ENCODE peak calls at places on chromosomes 5 and 9, in six cellular contexts. One of them, this sample, is unnamed.

GRCh38 chr9:19998823-19999455 is 210.1 kb upstream of the SLC24A2 start:
- DNase-seq in prostate gland: no peak
- DNase-seq in NCI-H774: no peak
- DNase-seq in C1 segment of cervical spinal cord: no peak
- DNase-seq in T-helper 2 cell treated with Interferon-gamma antibody and Interleukin-4, amounts not matched to agents 5 μg/mL and 100 μg/mL, for 36 hours: peak; percentile 14
- DNase-seq in sciatic nerve: no peak
- DNase-seq in this sample: no peak

GRCh38 chr9:34612788-34613390 is 992 bp upstream of the RPP25L start:
- DNase-seq in sciatic nerve: peak; percentile 88
- DNase-seq in T-helper 2 cell treated with Interferon-gamma antibody and Interleukin-4, amounts not matched to agents 5 μg/mL and 100 μg/mL, for 36 hours: peak; percentile 71
- DNase-seq in prostate gland: peak; percentile 85
- DNase-seq in NCI-H774: peak; percentile 53
- DNase-seq in C1 segment of cervical spinal cord: peak; percentile 45
- DNase-seq in this sample: peak; percentile 32

GRCh38 chr9:34381323-34381722 is 4.6 kb upstream of the MYORG start:
- DNase-seq in NCI-H774: peak; percentile 10
- DNase-seq in C1 segment of cervical spinal cord: no peak
- DNase-seq in T-helper 2 cell treated with Interferon-gamma antibody and Interleukin-4, amounts not matched to agents 5 μg/mL and 100 μg/mL, for 36 hours: no peak
- DNase-seq in sciatic nerve: no peak
- DNase-seq in prostate gland: no peak
- DNase-seq in this sample: peak; percentile 41

GRCh38 chr9:127968046-127968445 is 12.7 kb downstream of the EEIG1 start:
- DNase-seq in NCI-H774: no peak
- DNase-seq in prostate gland: no peak
- DNase-seq in sciatic nerve: no peak
- DNase-seq in T-helper 2 cell treated with Interferon-gamma antibody and Interleukin-4, amounts not matched to agents 5 μg/mL and 100 μg/mL, for 36 hours: no peak
- DNase-seq in C1 segment of cervical spinal cord: no peak
- DNase-seq in this sample: no peak

GRCh38 chr5:93294184-93294583 is 286.8 kb downstream of the NR2F1-AS1 start:
- DNase-seq in sciatic nerve: no peak
- DNase-seq in prostate gland: no peak
- DNase-seq in T-helper 2 cell treated with Interferon-gamma antibody and Interleukin-4, amounts not matched to agents 5 μg/mL and 100 μg/mL, for 36 hours: no peak
- DNase-seq in C1 segment of cervical spinal cord: no peak
- DNase-seq in NCI-H774: no peak
- DNase-seq in this sample: no peak

GRCh38 chr9:136728548-136729123 is 14.1 kb downstream of the LCN10 start:
- DNase-seq in C1 segment of cervical spinal cord: no peak
- DNase-seq in prostate gland: no peak
- DNase-seq in T-helper 2 cell treated with Interferon-gamma antibody and Interleukin-4, amounts not matched to agents 5 μg/mL and 100 μg/mL, for 36 hours: no peak
- DNase-seq in NCI-H774: no peak
- DNase-seq in sciatic nerve: no peak
- DNase-seq in this sample: no peak

GRCh38 chr5:20224046-20224445 is 236.0 kb upstream of the CDH18 start:
- DNase-seq in NCI-H774: no peak
- DNase-seq in prostate gland: no peak
- DNase-seq in T-helper 2 cell treated with Interferon-gamma antibody and Interleukin-4, amounts not matched to agents 5 μg/mL and 100 μg/mL, for 36 hours: no peak
- DNase-seq in C1 segment of cervical spinal cord: no peak
- DNase-seq in sciatic nerve: no peak
- DNase-seq in this sample: no peak

GRCh38 chr9:31608413-31608812 is 776.0 kb upstream of the ACO1 start:
- DNase-seq in T-helper 2 cell treated with Interferon-gamma antibody and Interleukin-4, amounts not matched to agents 5 μg/mL and 100 μg/mL, for 36 hours: no peak
- DNase-seq in sciatic nerve: no peak
- DNase-seq in NCI-H774: no peak
- DNase-seq in prostate gland: no peak
- DNase-seq in C1 segment of cervical spinal cord: no peak
- DNase-seq in this sample: no peak

GRCh38 chr5:6745706-6746217 is 32.5 kb downstream of the TENT4A start:
- DNase-seq in T-helper 2 cell treated with Interferon-gamma antibody and Interleukin-4, amounts not matched to agents 5 μg/mL and 100 μg/mL, for 36 hours: no peak
- DNase-seq in sciatic nerve: no peak
- DNase-seq in C1 segment of cervical spinal cord: no peak
- DNase-seq in prostate gland: peak; percentile 37
- DNase-seq in NCI-H774: peak; percentile 11
- DNase-seq in this sample: no peak

GRCh38 chr5:95284512-95285405 is at the start of gene MCTP1:
- DNase-seq in C1 segment of cervical spinal cord: no peak
- DNase-seq in NCI-H774: no peak
- DNase-seq in T-helper 2 cell treated with Interferon-gamma antibody and Interleukin-4, amounts not matched to agents 5 μg/mL and 100 μg/mL, for 36 hours: no peak
- DNase-seq in sciatic nerve: no peak
- DNase-seq in prostate gland: no peak
- DNase-seq in this sample: peak; percentile 37

GRCh38 chr5:90518666-90519065 is 10.7 kb downstream of the LYSMD3 start:
- DNase-seq in T-helper 2 cell treated with Interferon-gamma antibody and Interleukin-4, amounts not matched to agents 5 μg/mL and 100 μg/mL, for 36 hours: no peak
- DNase-seq in sciatic nerve: no peak
- DNase-seq in prostate gland: no peak
- DNase-seq in C1 segment of cervical spinal cord: no peak
- DNase-seq in NCI-H774: peak; percentile 52
- DNase-seq in this sample: no peak

GRCh38 chr9:86648828-86649170 is 294.6 kb upstream of the TUT7 start:
- DNase-seq in sciatic nerve: no peak
- DNase-seq in prostate gland: no peak
- DNase-seq in C1 segment of cervical spinal cord: no peak
- DNase-seq in T-helper 2 cell treated with Interferon-gamma antibody and Interleukin-4, amounts not matched to agents 5 μg/mL and 100 μg/mL, for 36 hours: no peak
- DNase-seq in NCI-H774: no peak
- DNase-seq in this sample: no peak

GRCh38 chr5:170861855-170862766 is at the start of gene RANBP17:
- DNase-seq in T-helper 2 cell treated with Interferon-gamma antibody and Interleukin-4, amounts not matched to agents 5 μg/mL and 100 μg/mL, for 36 hours: no peak
- DNase-seq in prostate gland: peak; percentile 6
- DNase-seq in C1 segment of cervical spinal cord: no peak
- DNase-seq in NCI-H774: peak; percentile 77
- DNase-seq in sciatic nerve: peak; percentile 58
- DNase-seq in this sample: no peak

GRCh38 chr5:91849069-91849468 is 466.0 kb upstream of the ARRDC3 start:
- DNase-seq in NCI-H774: no peak
- DNase-seq in C1 segment of cervical spinal cord: no peak
- DNase-seq in prostate gland: no peak
- DNase-seq in sciatic nerve: no peak
- DNase-seq in T-helper 2 cell treated with Interferon-gamma antibody and Interleukin-4, amounts not matched to agents 5 μg/mL and 100 μg/mL, for 36 hours: no peak
- DNase-seq in this sample: no peak

GRCh38 chr9:22401671-22402070 is 45.0 kb upstream of the DMRTA1 start:
- DNase-seq in NCI-H774: no peak
- DNase-seq in C1 segment of cervical spinal cord: no peak
- DNase-seq in T-helper 2 cell treated with Interferon-gamma antibody and Interleukin-4, amounts not matched to agents 5 μg/mL and 100 μg/mL, for 36 hours: no peak
- DNase-seq in sciatic nerve: no peak
- DNase-seq in prostate gland: no peak
- DNase-seq in this sample: no peak

GRCh38 chr5:103262422-103262871 is 3.9 kb downstream of the MACIR start:
- DNase-seq in sciatic nerve: no peak
- DNase-seq in T-helper 2 cell treated with Interferon-gamma antibody and Interleukin-4, amounts not matched to agents 5 μg/mL and 100 μg/mL, for 36 hours: no peak
- DNase-seq in prostate gland: no peak
- DNase-seq in C1 segment of cervical spinal cord: no peak
- DNase-seq in NCI-H774: no peak
- DNase-seq in this sample: no peak

GRCh38 chr5:64939772-64940510 is 171.2 kb downstream of the CWC27 start:
- DNase-seq in NCI-H774: no peak
- DNase-seq in sciatic nerve: peak; percentile 51
- DNase-seq in T-helper 2 cell treated with Interferon-gamma antibody and Interleukin-4, amounts not matched to agents 5 μg/mL and 100 μg/mL, for 36 hours: no peak
- DNase-seq in C1 segment of cervical spinal cord: no peak
- DNase-seq in prostate gland: peak; percentile 12
- DNase-seq in this sample: no peak

GRCh38 chr5:54009828-54010227 is 300.5 kb downstream of the ARL15 start:
- DNase-seq in sciatic nerve: no peak
- DNase-seq in prostate gland: no peak
- DNase-seq in C1 segment of cervical spinal cord: no peak
- DNase-seq in NCI-H774: no peak
- DNase-seq in T-helper 2 cell treated with Interferon-gamma antibody and Interleukin-4, amounts not matched to agents 5 μg/mL and 100 μg/mL, for 36 hours: no peak
- DNase-seq in this sample: no peak

GRCh38 chr9:73143606-73144328 is 7.9 kb upstream of the ANXA1 start:
- DNase-seq in prostate gland: no peak
- DNase-seq in T-helper 2 cell treated with Interferon-gamma antibody and Interleukin-4, amounts not matched to agents 5 μg/mL and 100 μg/mL, for 36 hours: no peak
- DNase-seq in C1 segment of cervical spinal cord: no peak
- DNase-seq in NCI-H774: no peak
- DNase-seq in sciatic nerve: no peak
- DNase-seq in this sample: no peak

GRCh38 chr5:79774171-79774854 is 84.7 kb downstream of the CMYA5 start:
- DNase-seq in NCI-H774: no peak
- DNase-seq in prostate gland: no peak
- DNase-seq in T-helper 2 cell treated with Interferon-gamma antibody and Interleukin-4, amounts not matched to agents 5 μg/mL and 100 μg/mL, for 36 hours: no peak
- DNase-seq in sciatic nerve: no peak
- DNase-seq in C1 segment of cervical spinal cord: no peak
- DNase-seq in this sample: peak; percentile 79

GRCh38 chr5:50667079-50667652 is 729 bp downstream of the PARP8 start:
- DNase-seq in sciatic nerve: peak; percentile 78
- DNase-seq in T-helper 2 cell treated with Interferon-gamma antibody and Interleukin-4, amounts not matched to agents 5 μg/mL and 100 μg/mL, for 36 hours: no peak
- DNase-seq in C1 segment of cervical spinal cord: no peak
- DNase-seq in prostate gland: peak; percentile 48
- DNase-seq in NCI-H774: peak; percentile 58
- DNase-seq in this sample: peak; percentile 18

GRCh38 chr9:133008406-133008805 is 22.4 kb upstream of the GTF3C5 start:
- DNase-seq in C1 segment of cervical spinal cord: no peak
- DNase-seq in sciatic nerve: no peak
- DNase-seq in prostate gland: no peak
- DNase-seq in T-helper 2 cell treated with Interferon-gamma antibody and Interleukin-4, amounts not matched to agents 5 μg/mL and 100 μg/mL, for 36 hours: no peak
- DNase-seq in NCI-H774: no peak
- DNase-seq in this sample: no peak

GRCh38 chr5:169435506-169436230 is 134.7 kb upstream of the SLIT3 start:
- DNase-seq in C1 segment of cervical spinal cord: no peak
- DNase-seq in sciatic nerve: no peak
- DNase-seq in NCI-H774: no peak
- DNase-seq in T-helper 2 cell treated with Interferon-gamma antibody and Interleukin-4, amounts not matched to agents 5 μg/mL and 100 μg/mL, for 36 hours: no peak
- DNase-seq in prostate gland: no peak
- DNase-seq in this sample: no peak

GRCh38 chr9:107624216-107624948 is 134.8 kb upstream of the KLF4 start:
- DNase-seq in T-helper 2 cell treated with Interferon-gamma antibody and Interleukin-4, amounts not matched to agents 5 μg/mL and 100 μg/mL, for 36 hours: no peak
- DNase-seq in sciatic nerve: peak; percentile 66
- DNase-seq in prostate gland: no peak
- DNase-seq in C1 segment of cervical spinal cord: no peak
- DNase-seq in NCI-H774: no peak
- DNase-seq in this sample: no peak

GRCh38 chr9:2489838-2490314 is 131.7 kb upstream of the VLDLR start:
- DNase-seq in C1 segment of cervical spinal cord: no peak
- DNase-seq in T-helper 2 cell treated with Interferon-gamma antibody and Interleukin-4, amounts not matched to agents 5 μg/mL and 100 μg/mL, for 36 hours: no peak
- DNase-seq in sciatic nerve: no peak
- DNase-seq in NCI-H774: no peak
- DNase-seq in prostate gland: no peak
- DNase-seq in this sample: no peak

GRCh38 chr5:169548315-169548714 is 35.3 kb upstream of the SPDL1 start:
- DNase-seq in C1 segment of cervical spinal cord: no peak
- DNase-seq in NCI-H774: no peak
- DNase-seq in sciatic nerve: no peak
- DNase-seq in T-helper 2 cell treated with Interferon-gamma antibody and Interleukin-4, amounts not matched to agents 5 μg/mL and 100 μg/mL, for 36 hours: no peak
- DNase-seq in prostate gland: peak; percentile 5
- DNase-seq in this sample: no peak

GRCh38 chr9:95516221-95516735 is 493 bp downstream of the PTCH1 start:
- DNase-seq in prostate gland: no peak
- DNase-seq in C1 segment of cervical spinal cord: no peak
- DNase-seq in T-helper 2 cell treated with Interferon-gamma antibody and Interleukin-4, amounts not matched to agents 5 μg/mL and 100 μg/mL, for 36 hours: no peak
- DNase-seq in NCI-H774: no peak
- DNase-seq in sciatic nerve: no peak
- DNase-seq in this sample: no peak

GRCh38 chr5:157670662-157671591 is at the start of gene C5orf52:
- DNase-seq in sciatic nerve: peak; percentile 66
- DNase-seq in C1 segment of cervical spinal cord: no peak
- DNase-seq in NCI-H774: no peak
- DNase-seq in prostate gland: peak; percentile 39
- DNase-seq in T-helper 2 cell treated with Interferon-gamma antibody and Interleukin-4, amounts not matched to agents 5 μg/mL and 100 μg/mL, for 36 hours: peak; percentile 30
- DNase-seq in this sample: no peak

GRCh38 chr9:13088734-13089427 is 190.6 kb downstream of the MPDZ start:
- DNase-seq in prostate gland: peak; percentile 43
- DNase-seq in T-helper 2 cell treated with Interferon-gamma antibody and Interleukin-4, amounts not matched to agents 5 μg/mL and 100 μg/mL, for 36 hours: no peak
- DNase-seq in NCI-H774: peak; percentile 70
- DNase-seq in C1 segment of cervical spinal cord: no peak
- DNase-seq in sciatic nerve: no peak
- DNase-seq in this sample: no peak

GRCh38 chr9:133054194-133054890 is 7.4 kb upstream of the CEL start:
- DNase-seq in T-helper 2 cell treated with Interferon-gamma antibody and Interleukin-4, amounts not matched to agents 5 μg/mL and 100 μg/mL, for 36 hours: no peak
- DNase-seq in prostate gland: no peak
- DNase-seq in NCI-H774: no peak
- DNase-seq in sciatic nerve: no peak
- DNase-seq in C1 segment of cervical spinal cord: no peak
- DNase-seq in this sample: no peak

GRCh38 chr9:136565075-136565721 is 19.4 kb upstream of the NOTCH1 start:
- DNase-seq in prostate gland: no peak
- DNase-seq in sciatic nerve: no peak
- DNase-seq in T-helper 2 cell treated with Interferon-gamma antibody and Interleukin-4, amounts not matched to agents 5 μg/mL and 100 μg/mL, for 36 hours: no peak
- DNase-seq in NCI-H774: no peak
- DNase-seq in C1 segment of cervical spinal cord: no peak
- DNase-seq in this sample: no peak

GRCh38 chr5:179549973-179550510 is 312 bp upstream of the RUFY1 start:
- DNase-seq in NCI-H774: peak; percentile 60
- DNase-seq in prostate gland: no peak
- DNase-seq in T-helper 2 cell treated with Interferon-gamma antibody and Interleukin-4, amounts not matched to agents 5 μg/mL and 100 μg/mL, for 36 hours: no peak
- DNase-seq in C1 segment of cervical spinal cord: no peak
- DNase-seq in sciatic nerve: no peak
- DNase-seq in this sample: peak; percentile 56

GRCh38 chr5:61280766-61281427 is 51.2 kb upstream of the ZSWIM6 start:
- DNase-seq in prostate gland: peak; percentile 70
- DNase-seq in T-helper 2 cell treated with Interferon-gamma antibody and Interleukin-4, amounts not matched to agents 5 μg/mL and 100 μg/mL, for 36 hours: no peak
- DNase-seq in NCI-H774: peak; percentile 47
- DNase-seq in C1 segment of cervical spinal cord: no peak
- DNase-seq in sciatic nerve: no peak
- DNase-seq in this sample: no peak

GRCh38 chr9:3989915-3990314 is 310.0 kb downstream of the GLIS3 start:
- DNase-seq in T-helper 2 cell treated with Interferon-gamma antibody and Interleukin-4, amounts not matched to agents 5 μg/mL and 100 μg/mL, for 36 hours: no peak
- DNase-seq in C1 segment of cervical spinal cord: no peak
- DNase-seq in prostate gland: no peak
- DNase-seq in NCI-H774: no peak
- DNase-seq in sciatic nerve: no peak
- DNase-seq in this sample: no peak

GRCh38 chr5:146815423-146815822 is 63.1 kb downstream of the PPP2R2B start:
- DNase-seq in sciatic nerve: no peak
- DNase-seq in NCI-H774: no peak
- DNase-seq in C1 segment of cervical spinal cord: no peak
- DNase-seq in T-helper 2 cell treated with Interferon-gamma antibody and Interleukin-4, amounts not matched to agents 5 μg/mL and 100 μg/mL, for 36 hours: no peak
- DNase-seq in prostate gland: no peak
- DNase-seq in this sample: no peak

GRCh38 chr9:87535817-87536539 is 38.3 kb downstream of the DAPK1 start:
- DNase-seq in sciatic nerve: no peak
- DNase-seq in C1 segment of cervical spinal cord: no peak
- DNase-seq in prostate gland: no peak
- DNase-seq in T-helper 2 cell treated with Interferon-gamma antibody and Interleukin-4, amounts not matched to agents 5 μg/mL and 100 μg/mL, for 36 hours: peak; percentile 69
- DNase-seq in NCI-H774: no peak
- DNase-seq in this sample: no peak

GRCh38 chr5:126568206-126568755 is 26.7 kb downstream of the ALDH7A1 start:
- DNase-seq in T-helper 2 cell treated with Interferon-gamma antibody and Interleukin-4, amounts not matched to agents 5 μg/mL and 100 μg/mL, for 36 hours: no peak
- DNase-seq in NCI-H774: no peak
- DNase-seq in prostate gland: no peak
- DNase-seq in C1 segment of cervical spinal cord: no peak
- DNase-seq in sciatic nerve: no peak
- DNase-seq in this sample: no peak

GRCh38 chr9:101498323-101498722 is 35.3 kb upstream of the RNF20 start:
- DNase-seq in prostate gland: no peak
- DNase-seq in sciatic nerve: no peak
- DNase-seq in T-helper 2 cell treated with Interferon-gamma antibody and Interleukin-4, amounts not matched to agents 5 μg/mL and 100 μg/mL, for 36 hours: no peak
- DNase-seq in NCI-H774: no peak
- DNase-seq in C1 segment of cervical spinal cord: no peak
- DNase-seq in this sample: no peak

GRCh38 chr5:142874537-142874936 is 104.4 kb downstream of the ARHGAP26 start:
- DNase-seq in prostate gland: peak; percentile 80
- DNase-seq in NCI-H774: no peak
- DNase-seq in T-helper 2 cell treated with Interferon-gamma antibody and Interleukin-4, amounts not matched to agents 5 μg/mL and 100 μg/mL, for 36 hours: no peak
- DNase-seq in sciatic nerve: peak; percentile 86
- DNase-seq in C1 segment of cervical spinal cord: peak; percentile 17
- DNase-seq in this sample: no peak

This sample was measured in occipital lobe.